ENCODE peak calls at places on chromosomes 7 and 10, in nine cellular contexts. Z, L, Y, I, B, G, E, T and W are unnamed samples. For H3K36me3, the result is how much of the 10 kb centered on the place peaks cover.

GRCh38 chr10:102648889-102649752 is 4.8 kb downstream of the TRIM8 start:
- DNase-seq in Z (peak), L (no peak), Y (peak), I (peak), B (no peak), G (peak), E (no peak), T (no peak), W (no peak)

GRCh38 chr7:140672382-140673062 is at the start of gene ADCK2:
- DNase-seq in Z (peak), L (no peak), Y (peak), I (peak), B (peak), G (peak), E (peak), T (no peak), W (peak)

GRCh38 chr7:6367701-6368211 is 80.0 kb downstream of the DAGLB start:
- DNase-seq in Z (no peak), L (no peak), Y (no peak), I (no peak), B (no peak), G (no peak), E (no peak), T (peak), W (peak)

GRCh38 chr10:3237055-3237454 is 64.5 kb upstream of the PITRM1 start:
- DNase-seq in Z (no peak), L (no peak), Y (no peak), I (no peak), B (no peak), G (no peak), E (no peak), T (no peak), W (no peak)

GRCh38 chr10:83432296-83433045 is 706.8 kb upstream of the GHITM start:
- DNase-seq in Z (no peak), L (no peak), Y (no peak), I (no peak), B (no peak), G (no peak), E (no peak), T (no peak), W (peak)

GRCh38 chr7:69691734-69692133 is 93.5 kb downstream of the AUTS2 start:
- DNase-seq in Z (no peak), L (no peak), Y (no peak), I (no peak), B (no peak), G (no peak), E (no peak), T (no peak), W (no peak)

GRCh38 chr7:137820156-137820555 is 26.6 kb downstream of the DGKI start:
- DNase-seq in Z (no peak), L (no peak), Y (no peak), I (no peak), B (no peak), G (no peak), E (no peak), T (peak), W (no peak)

GRCh38 chr10:21202766-21203457 is 305.8 kb upstream of the NEBL start:
- DNase-seq in Z (no peak), L (no peak), Y (no peak), I (no peak), B (no peak), G (no peak), E (no peak), T (peak), W (no peak)

GRCh38 chr10:24251547-24251946 is 42.6 kb downstream of the KIAA1217 start:
- DNase-seq in Z (no peak), L (no peak), Y (no peak), I (peak), B (no peak), G (no peak), E (no peak), T (no peak), W (peak)

GRCh38 chr7:114630186-114630824 is 215.7 kb downstream of the FOXP2 start:
- DNase-seq in Z (no peak), L (no peak), Y (no peak), I (no peak), B (no peak), G (no peak), E (no peak), T (no peak), W (no peak)

GRCh38 chr7:106858618-106859532 is 6.2 kb upstream of the PIK3CG start:
- DNase-seq in Z (peak), L (no peak), Y (peak), I (no peak), B (peak), G (no peak), E (no peak), T (no peak), W (peak)

GRCh38 chr10:60901561-60902235 is 42.3 kb downstream of the RHOBTB1 start:
- DNase-seq in Z (peak), L (no peak), Y (peak), I (no peak), B (no peak), G (no peak), E (no peak), T (no peak), W (no peak)

GRCh38 chr7:34096135-34096775 is 190.9 kb downstream of the BMPER start:
- DNase-seq in Z (peak), L (no peak), Y (peak), I (peak), B (peak), G (no peak), E (no peak), T (peak), W (no peak)
- H3K27ac ChIP-seq in Z (peak), L (no peak), Y (peak), I (no peak), B (no peak), G (no peak), E (no peak), T (peak), W (no peak)

GRCh38 chr10:80662429-80663211 is 124.9 kb downstream of the SH2D4B start:
- DNase-seq in Z (peak), L (peak), Y (peak), I (peak), B (peak), G (peak), E (peak), T (peak), W (peak)
- H3K4me3 ChIP-seq in Z (peak), L (peak), Y (peak), I (no peak), B (no peak), G (no peak), E (no peak), T (peak), W (peak)

DNA sequence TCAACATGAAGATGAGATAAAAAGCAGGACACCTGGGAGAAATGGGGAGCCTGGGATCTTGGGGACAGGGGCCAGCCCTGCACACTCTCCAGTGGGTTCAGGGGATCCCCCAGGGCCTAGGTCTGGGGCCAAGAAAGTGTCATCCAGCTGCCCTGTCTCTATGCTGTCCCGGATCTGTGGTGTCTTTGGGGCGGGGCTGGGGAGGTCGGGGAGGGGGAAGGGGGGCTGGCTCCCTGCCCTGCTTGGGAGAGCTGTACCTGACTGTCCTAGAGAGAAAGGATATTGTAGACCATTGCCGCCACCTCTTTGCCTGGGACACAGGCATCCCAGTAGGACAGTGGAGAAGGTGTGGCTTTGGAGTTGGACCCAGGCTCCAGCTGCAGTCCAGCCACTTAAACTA is 7.0 kb upstream of the SPACDR start:
- DNase-seq in Z (no peak), L (no peak), Y (no peak), I (peak), B (no peak), G (no peak), E (no peak), T (no peak), W (no peak)
- H3K36me3 ChIP-seq in Z (under half), L (under half), Y (under half), I (under half), B (under half), G (under half), E (half or more), T (under half), W (under half)

GRCh38 chr10:133237241-133238065 is at the start of gene VENTX:
- DNase-seq in Z (no peak), L (no peak), Y (no peak), I (no peak), B (no peak), G (no peak), E (no peak), T (no peak), W (peak)

GRCh38 chr10:133235265-133235664 is 2.4 kb upstream of the VENTX start:
- DNase-seq in Z (no peak), L (no peak), Y (no peak), I (no peak), B (no peak), G (no peak), E (no peak), T (no peak), W (no peak)

GRCh38 chr10:133236411-133237240 is 1.0 kb upstream of the VENTX start:
- DNase-seq in Z (no peak), L (no peak), Y (no peak), I (no peak), B (no peak), G (no peak), E (no peak), T (no peak), W (no peak)

GRCh38 chr10:133238066-133238804 is 580 bp downstream of the VENTX start:
- DNase-seq in Z (no peak), L (no peak), Y (no peak), I (no peak), B (no peak), G (no peak), E (no peak), T (no peak), W (no peak)

GRCh38 chr10:133235891-133236321 is 1.7 kb upstream of the VENTX start:
- DNase-seq in Z (no peak), L (no peak), Y (no peak), I (no peak), B (no peak), G (no peak), E (no peak), T (no peak), W (no peak)
- H3K27ac ChIP-seq in Z (no peak), L (no peak), Y (no peak), I (no peak), B (no peak), G (no peak), E (no peak), T (no peak), W (no peak)

GRCh38 chr10:70374775-70375614 is 7.4 kb downstream of the LRRC20 start:
- DNase-seq in Z (no peak), L (no peak), Y (no peak), I (no peak), B (no peak), G (no peak), E (no peak), T (peak), W (no peak)
- H3K4me3 ChIP-seq in Z (no peak), L (no peak), Y (no peak), I (no peak), B (no peak), G (no peak), E (no peak), T (no peak), W (no peak)